ENCODE peak calls at places on chromosomes 3 and 15, in ten cellular contexts. J is A549, U is K562, K is ovary, L is suprapubic skin, I is GM12878, D is tibial nerve, E is upper lobe of left lung, A is sigmoid colon, V is SK-N-SH. P is an unnamed sample.

GRCh38 chr15:48565560-48566482 is 79.7 kb downstream of the FBN1 start:
- DNase-seq in I (no peak), J (no peak), E (no peak), K (no peak), A (no peak), L (no peak), U (no peak), D (no peak), V (no peak), P (no peak)

GRCh38 chr15:74208901-74209559 is 6.4 kb upstream of the STRA6 start:
- DNase-seq in V (no peak), E (no peak), I (no peak), D (no peak), L (no peak), U (no peak), A (no peak), J (no peak), K (no peak), P (no peak)

GRCh38 chr15:63372018-63372705 is 9.5 kb downstream of the CA12 start:
- DNase-seq in A (peak), K (no peak), L (peak), J (peak), U (peak), V (no peak), D (peak), I (no peak), E (peak), P (no peak)

GRCh38 chr3:126854666-126855065 is 128.2 kb upstream of the PLXNA1 start:
- DNase-seq in I (no peak), E (no peak), D (no peak), L (no peak), J (no peak), U (no peak), V (no peak), K (no peak), A (peak), P (no peak)

GRCh38 chr3:122410111-122410510 is 5.8 kb downstream of the WDR5B start:
- DNase-seq in L (no peak), E (no peak), U (no peak), I (no peak), K (no peak), A (no peak), D (no peak), V (no peak), J (no peak), P (no peak)

GRCh38 chr15:52331490-52332240 is 36.1 kb upstream of the MYO5C start:
- DNase-seq in E (peak), A (no peak), L (no peak), K (no peak), J (peak), V (peak), U (peak), I (peak), D (no peak), P (peak)

GRCh38 chr15:65771870-65772269 is 20.2 kb downstream of the DENND4A start:
- DNase-seq in K (no peak), V (no peak), U (no peak), I (no peak), D (no peak), L (no peak), A (no peak), J (no peak), E (no peak), P (no peak)

GRCh38 chr15:85764649-85765277 is 30.0 kb downstream of the KLHL25 start:
- DNase-seq in U (no peak), L (no peak), J (no peak), K (no peak), V (peak), I (no peak), A (no peak), D (peak), E (no peak), P (no peak)

GRCh38 chr3:112437146-112438022 is 61.9 kb downstream of the BTLA start:
- DNase-seq in E (no peak), J (no peak), L (no peak), A (no peak), K (no peak), D (no peak), V (no peak), U (peak), I (no peak), P (no peak)

GRCh38 chr3:60707452-60708020 is 543.7 kb downstream of the FHIT start:
- DNase-seq in K (no peak), A (no peak), J (no peak), U (no peak), V (no peak), I (no peak), E (no peak), D (no peak), L (no peak), P (no peak)

GRCh38 chr3:167493240-167493639 is 19.4 kb upstream of the SERPINI2 start:
- DNase-seq in A (no peak), V (peak), U (no peak), K (no peak), E (no peak), I (no peak), L (no peak), J (peak), D (no peak), P (no peak)

GRCh38 chr3:42655331-42655888 is 1.9 kb downstream of the ZBTB47 start:
- DNase-seq in D (no peak), L (peak), E (no peak), K (peak), U (no peak), A (peak), V (peak), J (no peak), I (no peak), P (peak)

GRCh38 chr3:155608237-155608636 is 136.6 kb downstream of the PLCH1 start:
- DNase-seq in J (no peak), U (no peak), V (no peak), D (no peak), E (no peak), L (no peak), I (no peak), A (no peak), K (no peak), P (no peak)

GRCh38 chr15:68106656-68107055 is 52.5 kb downstream of the PIAS1 start:
- DNase-seq in E (no peak), A (no peak), K (no peak), V (no peak), U (no peak), L (no peak), J (no peak), I (no peak), D (no peak), P (no peak)

GRCh38 chr15:44394062-44394461 is 33.4 kb upstream of the CTDSPL2 start:
- DNase-seq in E (no peak), L (no peak), K (no peak), A (no peak), I (no peak), J (no peak), V (no peak), D (no peak), U (no peak), P (no peak)

GRCh38 chr3:49785565-49786356 is 581 bp downstream of the IP6K1 start:
- DNase-seq in D (no peak), I (no peak), L (no peak), E (peak), J (no peak), K (no peak), V (peak), A (peak), U (no peak), P (peak)

GRCh38 chr15:84737005-84737404 is 11.4 kb upstream of the ZNF592 start:
- DNase-seq in D (no peak), K (no peak), J (no peak), E (no peak), V (no peak), L (no peak), U (no peak), A (no peak), I (no peak), P (no peak)

GRCh38 chr3:193168911-193169310 is 72.1 kb upstream of the PLAAT1 start:
- DNase-seq in K (no peak), U (no peak), L (no peak), J (no peak), V (no peak), I (no peak), D (no peak), E (no peak), A (no peak), P (no peak)

GRCh38 chr15:77642019-77642418 is 9.3 kb upstream of the LINGO1 start:
- DNase-seq in D (no peak), U (no peak), J (no peak), I (no peak), E (no peak), L (no peak), V (no peak), K (no peak), A (no peak), P (no peak)

GRCh38 chr15:63349156-63349555 is 32.5 kb downstream of the CA12 start:
- DNase-seq in E (no peak), I (no peak), A (no peak), L (no peak), U (no peak), J (no peak), V (no peak), D (no peak), K (no peak), P (no peak)

GRCh38 chr15:92693922-92694331 is 38.4 kb upstream of the FAM174B start:
- DNase-seq in J (peak), E (no peak), I (no peak), A (no peak), D (no peak), U (peak), V (peak), L (no peak), K (no peak), P (no peak)

GRCh38 chr3:45964139-45964538 is 20.9 kb downstream of the CXCR6 start:
- DNase-seq in I (peak), D (no peak), K (no peak), J (no peak), U (no peak), L (no peak), E (no peak), V (no peak), A (no peak), P (no peak)

GRCh38 chr15:25176616-25176923 is 221.8 kb downstream of the SNRPN start:
- DNase-seq in L (peak), E (peak), I (no peak), U (no peak), J (no peak), V (peak), D (no peak), A (peak), K (peak), P (peak)

GRCh38 chr3:25885544-25885943 is 95.7 kb downstream of the OXSM start:
- DNase-seq in A (no peak), E (no peak), L (no peak), U (no peak), V (no peak), D (no peak), J (no peak), K (no peak), I (no peak), P (no peak)

GRCh38 chr15:60932051-60932915 is 296.8 kb downstream of the RORA start:
- DNase-seq in E (peak), D (no peak), K (no peak), J (peak), I (no peak), U (no peak), L (peak), A (no peak), V (no peak), P (peak)

GRCh38 chr3:181695661-181696491 is 15.8 kb upstream of the SOX2 start:
- DNase-seq in L (no peak), A (no peak), J (no peak), E (no peak), I (no peak), D (no peak), U (no peak), V (no peak), K (peak), P (peak)

GRCh38 chr15:85411992-85412538 is 31.7 kb downstream of the AKAP13 start:
- DNase-seq in U (no peak), V (no peak), K (no peak), E (no peak), L (no peak), A (no peak), J (no peak), I (no peak), D (no peak), P (no peak)

GRCh38 chr15:33547876-33548275 is 237.1 kb downstream of the RYR3 start:
- DNase-seq in E (no peak), I (no peak), K (peak), J (no peak), U (peak), L (no peak), A (no peak), D (no peak), V (no peak), P (no peak)

GRCh38 chr3:135083756-135084155 is 288.7 kb downstream of the EPHB1 start:
- DNase-seq in U (no peak), L (no peak), E (no peak), D (no peak), K (no peak), V (no peak), I (no peak), J (no peak), A (no peak), P (no peak)

GRCh38 chr3:135084404-135084803 is 289.3 kb downstream of the EPHB1 start:
- DNase-seq in A (no peak), I (no peak), E (no peak), V (no peak), L (no peak), U (no peak), D (no peak), K (no peak), J (no peak), P (no peak)

GRCh38 chr3:135082706-135083105 is 287.6 kb downstream of the EPHB1 start:
- DNase-seq in I (no peak), V (no peak), L (no peak), J (no peak), D (no peak), U (no peak), A (no peak), E (no peak), K (no peak), P (no peak)

GRCh38 chr3:135081451-135082434 is 286.7 kb downstream of the EPHB1 start:
- DNase-seq in U (no peak), E (no peak), L (no peak), J (no peak), V (no peak), K (no peak), A (no peak), D (no peak), I (no peak), P (no peak)

DNA sequence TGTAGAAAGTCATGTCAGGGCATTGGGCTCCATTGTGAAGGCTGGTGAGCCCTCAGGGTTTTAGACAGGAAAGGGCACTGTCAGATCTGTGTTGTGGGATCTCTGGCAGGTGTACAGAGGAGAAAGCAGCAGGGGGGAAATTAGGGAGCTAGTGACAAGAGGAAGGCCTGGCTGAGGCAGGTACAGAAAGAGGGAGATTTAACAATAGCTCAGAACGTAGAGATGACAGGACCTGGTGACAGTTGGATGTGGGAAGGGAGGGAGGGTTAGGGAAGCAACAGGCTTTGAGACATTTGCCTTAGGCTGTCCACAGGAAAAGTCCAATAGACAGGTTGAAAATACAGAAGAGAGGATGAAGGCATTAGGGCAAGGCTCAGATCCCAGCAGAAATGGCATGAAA is 288.1 kb downstream of the EPHB1 start:
- DNase-seq in J (no peak), E (no peak), I (no peak), U (no peak), D (no peak), V (no peak), K (no peak), L (no peak), A (no peak), P (no peak)
- TF ChIP-seq EP300 in J (no peak), E (no peak), I (no peak), U (no peak), D (no peak), V (no peak), K (no peak), L (no peak), A (no peak), P (no peak)

DNA sequence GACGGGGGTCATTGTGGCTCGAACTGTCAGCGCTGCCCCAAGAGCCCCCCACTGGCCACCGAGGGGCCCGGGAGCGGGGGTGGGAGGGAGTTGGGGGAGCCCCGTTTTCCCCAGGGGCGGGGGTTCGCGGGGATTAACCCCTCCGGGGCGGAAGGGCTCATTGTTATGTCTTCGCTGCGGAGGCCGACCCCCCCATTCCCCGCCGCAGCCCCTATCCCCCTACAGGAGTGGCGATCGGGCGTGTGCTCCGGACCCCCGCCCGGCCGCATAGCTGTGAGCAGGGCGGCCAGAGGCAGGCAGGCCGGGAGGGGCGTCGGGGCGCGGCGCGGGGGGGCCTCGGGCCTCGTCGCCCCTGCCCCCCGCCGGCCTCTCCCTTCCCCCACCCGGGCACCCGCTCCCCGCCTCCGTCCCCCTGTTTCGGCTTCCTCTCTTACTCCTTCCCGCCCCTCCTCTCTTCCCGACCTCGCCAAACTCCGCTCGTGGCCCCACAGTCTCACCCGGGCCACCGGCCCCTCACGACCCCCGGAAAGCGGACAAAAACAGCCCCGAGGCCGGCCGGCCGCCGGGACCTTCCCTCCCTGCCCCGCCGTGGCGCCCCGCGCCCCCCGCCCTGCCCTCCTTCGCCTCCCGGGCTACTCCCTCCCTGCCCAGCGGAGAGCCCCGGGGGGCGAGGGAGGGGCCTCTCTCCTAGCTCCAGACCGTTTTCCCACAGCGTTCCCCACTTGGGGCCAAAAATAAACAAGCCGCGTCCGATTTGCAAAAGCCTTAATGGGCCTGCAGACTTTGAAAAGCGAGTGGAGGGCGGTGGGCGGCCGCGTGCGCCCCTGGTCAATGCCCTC is 786 bp downstream of the UBE2E1 start:
- DNase-seq in E (peak), V (peak), J (peak), L (peak), K (peak), I (no peak), A (peak), D (peak), U (peak), P (no peak)
- TF ChIP-seq EP300 in E (no peak), V (no peak), J (no peak), L (no peak), K (no peak), I (no peak), A (no peak), D (no peak), U (no peak), P (no peak)

GRCh38 chr15:99452010-99452409 is 113.8 kb upstream of the MEF2A start:
- DNase-seq in J (no peak), A (peak), D (no peak), L (no peak), K (no peak), U (no peak), I (no peak), V (no peak), E (no peak), P (no peak)

GRCh38 chr15:99449514-99449913 is 116.3 kb upstream of the MEF2A start:
- DNase-seq in E (no peak), J (no peak), A (no peak), L (no peak), V (no peak), K (no peak), U (no peak), D (no peak), I (no peak), P (no peak)

GRCh38 chr15:99451484-99451883 is 114.3 kb upstream of the MEF2A start:
- DNase-seq in J (no peak), K (no peak), U (no peak), I (no peak), A (peak), E (no peak), L (no peak), D (no peak), V (no peak), P (no peak)

GRCh38 chr15:99452728-99453643 is 112.8 kb upstream of the MEF2A start:
- DNase-seq in L (peak), J (no peak), V (peak), A (peak), E (peak), D (peak), I (peak), U (no peak), K (peak), P (peak)

DNA sequence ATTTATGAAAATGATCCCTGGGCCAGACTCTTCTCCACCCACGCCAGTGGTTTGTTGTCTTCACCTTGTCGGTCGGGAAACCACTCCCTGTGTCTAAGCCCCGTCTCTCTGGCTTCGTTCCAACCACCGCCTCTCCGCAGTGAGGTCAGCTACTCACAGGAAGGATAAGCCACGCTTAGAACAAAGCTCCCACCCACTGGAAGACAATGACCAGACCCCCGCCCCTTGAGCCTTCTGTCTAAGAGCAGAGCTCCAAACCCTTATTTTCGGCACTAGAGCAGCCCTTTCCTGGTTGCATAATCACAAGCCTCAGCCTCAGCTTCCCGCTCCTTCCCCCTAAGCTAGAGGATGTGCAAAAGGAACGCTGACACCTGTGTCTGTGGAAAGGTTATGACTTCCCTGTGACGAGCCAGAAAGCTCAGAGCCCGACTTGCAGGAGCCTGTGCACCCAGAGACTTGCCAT is 114.9 kb upstream of the MEF2A start:
- DNase-seq in U (peak), L (peak), A (peak), V (no peak), K (peak), J (no peak), E (peak), I (no peak), D (peak), P (peak)
- TF ChIP-seq EP300 in U (no peak), L (no peak), A (no peak), V (no peak), K (no peak), J (no peak), E (peak), I (no peak), D (peak), P (no peak)

DNA sequence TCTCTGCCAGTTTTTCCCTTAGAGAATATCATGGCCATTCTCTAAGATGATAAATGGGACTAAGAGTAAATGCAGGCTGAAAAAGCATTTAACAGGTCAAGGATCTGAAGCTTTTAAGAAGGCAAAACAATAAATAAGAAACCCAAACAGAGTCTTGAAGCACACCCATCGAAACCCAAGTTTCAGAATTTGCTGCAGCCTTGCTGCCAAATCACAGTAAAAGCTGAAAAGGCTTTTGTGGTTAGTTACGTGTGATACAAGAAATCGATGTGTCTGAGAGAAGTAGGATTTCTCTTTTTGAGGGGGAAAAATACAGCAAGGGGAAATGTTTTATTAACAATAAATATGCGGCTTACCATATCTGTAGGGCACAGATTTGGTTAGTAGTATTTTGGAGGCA is 92.0 kb downstream of the IGF1R start:
- DNase-seq in V (no peak), D (no peak), J (no peak), U (no peak), I (no peak), E (no peak), K (no peak), A (no peak), L (no peak), P (no peak)
- TF ChIP-seq EP300 in V (no peak), D (no peak), J (no peak), U (no peak), I (no peak), E (no peak), K (no peak), A (no peak), L (no peak), P (no peak)

GRCh38 chr3:10198226-10198625 is 33.5 kb downstream of the IRAK2 start:
- DNase-seq in D (no peak), A (no peak), U (peak), E (no peak), I (no peak), L (no peak), J (no peak), K (no peak), V (no peak), P (no peak)
- TF ChIP-seq EP300 in D (no peak), A (no peak), U (no peak), E (no peak), I (no peak), L (no peak), J (no peak), K (no peak), V (no peak), P (no peak)

P was measured in stomach.